ENCODE peak calls at places on chromosomes 12 and 14, in nine cellular contexts. I is right atrium auricular region, J is fibroblast of lung, A is upper lobe of right lung, E is sigmoid colon, C is tibial artery, M is breast epithelium, O is right lobe of liver, R is lower lobe of right lung. W is an unnamed sample. For H3K4me1, the result is how much of the 10 kb centered on the place peaks cover.

GRCh38 chr12:65911321-65911720 is 87.0 kb downstream of the HMGA2 start:
- DNase-seq in I (no peak), J (peak), A (no peak), E (no peak), C (no peak), M (no peak), O (no peak), R (no peak), W (no peak)

GRCh38 chr14:104977008-104977680 is 1.0 kb downstream of the AHNAK2 start:
- DNase-seq in I (no peak), J (no peak), A (peak), E (peak), C (peak), M (no peak), O (no peak), R (peak), W (no peak)

GRCh38 chr12:9244894-9245293 is 36.7 kb upstream of the PZP start:
- DNase-seq in I (no peak), J (no peak), A (no peak), E (no peak), C (no peak), M (no peak), O (peak), R (no peak), W (no peak)

GRCh38 chr12:11798856-11799530 is 149.5 kb downstream of the ETV6 start:
- DNase-seq in I (no peak), J (peak), A (no peak), E (no peak), C (no peak), M (no peak), O (no peak), R (no peak), W (no peak)

GRCh38 chr14:55425091-55425490 is 13.5 kb upstream of the ATG14 start:
- DNase-seq in I (no peak), J (no peak), A (no peak), E (no peak), C (no peak), M (no peak), O (no peak), R (no peak), W (no peak)

GRCh38 chr12:96698965-96699364 is 208.1 kb upstream of the NEDD1 start:
- DNase-seq in I (no peak), J (no peak), A (no peak), E (no peak), C (no peak), M (no peak), O (no peak), R (no peak), W (no peak)

GRCh38 chr14:76091036-76091435 is 60.7 kb upstream of the GPATCH2L start:
- DNase-seq in I (peak), J (no peak), A (no peak), E (peak), C (peak), M (no peak), O (no peak), R (no peak), W (no peak)

GRCh38 chr12:26773313-26774104 is 59.5 kb downstream of the ITPR2 start:
- DNase-seq in I (no peak), J (no peak), A (no peak), E (no peak), C (no peak), M (no peak), O (no peak), R (no peak), W (no peak)

GRCh38 chr12:122848471-122849351 is 13.5 kb downstream of the HIP1R start:
- DNase-seq in I (no peak), J (no peak), A (no peak), E (no peak), C (peak), M (no peak), O (no peak), R (peak), W (no peak)

GRCh38 chr12:22803725-22804124 is 178.8 kb downstream of the ETNK1 start:
- DNase-seq in I (no peak), J (no peak), A (no peak), E (no peak), C (no peak), M (no peak), O (no peak), R (no peak), W (peak)

GRCh38 chr12:85423947-85424346 is 143.9 kb downstream of the ALX1 start:
- DNase-seq in I (no peak), J (no peak), A (no peak), E (no peak), C (no peak), M (no peak), O (no peak), R (no peak), W (no peak)

GRCh38 chr14:37246427-37246829 is 48.7 kb downstream of the MIPOL1 start:
- DNase-seq in I (no peak), J (peak), A (no peak), E (no peak), C (no peak), M (no peak), O (no peak), R (no peak), W (no peak)

GRCh38 chr12:112555621-112556233 is 137.0 kb downstream of the PTPN11 start:
- DNase-seq in I (no peak), J (no peak), A (no peak), E (no peak), C (no peak), M (no peak), O (no peak), R (no peak), W (no peak)

GRCh38 chr12:83477289-83477688 is 790.6 kb downstream of the TMTC2 start:
- DNase-seq in I (no peak), J (no peak), A (no peak), E (no peak), C (no peak), M (no peak), O (no peak), R (no peak), W (no peak)

GRCh38 chr12:90211017-90211416 is 502.4 kb upstream of the ATP2B1 start:
- DNase-seq in I (no peak), J (no peak), A (no peak), E (no peak), C (no peak), M (no peak), O (no peak), R (no peak), W (no peak)

GRCh38 chr12:49687941-49688340 is 19.3 kb downstream of the FMNL3 start:
- DNase-seq in I (no peak), J (no peak), A (no peak), E (no peak), C (no peak), M (no peak), O (no peak), R (no peak), W (no peak)

GRCh38 chr14:63039800-63040380 is 5.4 kb downstream of the KCNH5 start:
- DNase-seq in I (no peak), J (peak), A (no peak), E (no peak), C (no peak), M (no peak), O (no peak), R (no peak), W (no peak)

GRCh38 chr12:2618291-2618995 is 176.3 kb upstream of the FKBP4 start:
- DNase-seq in I (no peak), J (no peak), A (no peak), E (no peak), C (no peak), M (no peak), O (no peak), R (no peak), W (no peak)

GRCh38 chr12:32490801-32491200 is 91.4 kb downstream of the FGD4 start:
- DNase-seq in I (no peak), J (no peak), A (no peak), E (no peak), C (no peak), M (no peak), O (no peak), R (no peak), W (no peak)
- H3K27ac ChIP-seq in I (no peak), J (no peak), A (no peak), E (no peak), C (no peak), M (no peak), O (no peak), R (no peak), W (no peak)

DNA sequence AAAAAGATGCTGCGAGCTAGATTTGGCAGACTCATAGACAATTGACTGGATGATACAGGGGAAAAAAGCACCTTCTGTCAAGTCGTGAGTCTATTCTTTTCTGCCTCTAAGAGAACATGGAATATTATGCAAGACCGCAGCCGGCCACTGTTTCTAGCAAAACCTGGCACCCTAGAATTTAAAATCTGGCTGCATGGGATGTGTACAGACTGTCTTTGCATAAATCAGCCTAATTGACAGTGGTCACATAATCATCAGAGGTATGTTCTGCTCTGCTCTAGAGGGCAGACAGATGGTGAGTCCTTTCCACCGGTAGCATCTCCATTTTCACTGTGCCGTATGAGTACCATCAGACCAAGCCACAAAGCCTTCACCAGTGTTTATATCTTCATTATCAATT is 80.6 kb downstream of the KCNK10 start:
- DNase-seq in I (no peak), J (no peak), A (no peak), E (no peak), C (no peak), M (no peak), O (no peak), R (no peak), W (no peak)
- H3K4me1 ChIP-seq in I (under half), J (under half), A (under half), E (under half), C (under half), M (under half), O (under half), R (under half), W (under half)

GRCh38 chr14:88904206-88904647 is 79.8 kb downstream of the TTC8 start:
- DNase-seq in I (no peak), J (no peak), A (no peak), E (no peak), C (no peak), M (no peak), O (no peak), R (no peak), W (no peak)

GRCh38 chr14:88902850-88903249 is 78.4 kb downstream of the TTC8 start:
- DNase-seq in I (no peak), J (no peak), A (no peak), E (no peak), C (no peak), M (no peak), O (no peak), R (no peak), W (no peak)

GRCh38 chr14:88908216-88908615 is 83.8 kb downstream of the TTC8 start:
- DNase-seq in I (no peak), J (no peak), A (no peak), E (no peak), C (no peak), M (no peak), O (no peak), R (no peak), W (no peak)

GRCh38 chr14:88901991-88902390 is 77.5 kb downstream of the TTC8 start:
- DNase-seq in I (no peak), J (no peak), A (no peak), E (no peak), C (no peak), M (no peak), O (no peak), R (no peak), W (no peak)

GRCh38 chr14:88904864-88905263 is 80.4 kb downstream of the TTC8 start:
- DNase-seq in I (no peak), J (no peak), A (no peak), E (no peak), C (no peak), M (no peak), O (no peak), R (no peak), W (no peak)
- H3K4me3 ChIP-seq in I (no peak), J (no peak), A (no peak), E (no peak), C (no peak), M (no peak), O (no peak), R (no peak), W (no peak)

GRCh38 chr12:124722871-124723270 is 140.8 kb downstream of the SCARB1 start:
- DNase-seq in I (no peak), J (no peak), A (no peak), E (no peak), C (no peak), M (no peak), O (no peak), R (no peak), W (no peak)

GRCh38 chr12:124727922-124728321 is 135.7 kb downstream of the SCARB1 start:
- DNase-seq in I (no peak), J (no peak), A (no peak), E (no peak), C (no peak), M (no peak), O (no peak), R (no peak), W (no peak)

GRCh38 chr12:124725099-124725498 is 138.6 kb downstream of the SCARB1 start:
- DNase-seq in I (no peak), J (no peak), A (no peak), E (no peak), C (no peak), M (no peak), O (no peak), R (no peak), W (no peak)

GRCh38 chr12:124727244-124727673 is 136.4 kb downstream of the SCARB1 start:
- DNase-seq in I (peak), J (peak), A (peak), E (peak), C (peak), M (peak), O (peak), R (peak), W (no peak)

GRCh38 chr12:124725612-124726237 is 137.9 kb downstream of the SCARB1 start:
- DNase-seq in I (no peak), J (no peak), A (no peak), E (no peak), C (no peak), M (no peak), O (peak), R (no peak), W (no peak)
- H3K27ac ChIP-seq in I (peak), J (no peak), A (no peak), E (peak), C (peak), M (peak), O (peak), R (no peak), W (no peak)

GRCh38 chr12:91882910-91883309 is 262.7 kb downstream of the BTG1 start:
- DNase-seq in I (no peak), J (no peak), A (no peak), E (no peak), C (no peak), M (no peak), O (no peak), R (no peak), W (no peak)
- H3K4me1 ChIP-seq in I (under half), J (under half), A (under half), E (under half), C (under half), M (under half), O (under half), R (under half), W (under half)

W was measured in iPS DF 6.9.